ENCODE peak calls at places on chromosomes 12 and 14, in six cellular contexts. One of them, this sample, is unnamed.

GRCh38 chr14:102711207-102711606 is 66.0 kb upstream of the TRAF3 start:
- DNase-seq in upper lobe of right lung: no peak
- DNase-seq in fibroblast of pulmonary artery: no peak
- DNase-seq in anterior cingulate cortex: no peak
- DNase-seq in Panc1: no peak
- DNase-seq in nephron progenitor cell: no peak
- DNase-seq in this sample: no peak

GRCh38 chr12:2682301-2683282 is 112.2 kb upstream of the FKBP4 start:
- DNase-seq in Panc1: no peak
- DNase-seq in anterior cingulate cortex: no peak
- DNase-seq in fibroblast of pulmonary artery: peak; percentile 42
- DNase-seq in nephron progenitor cell: peak; percentile 62
- DNase-seq in upper lobe of right lung: no peak
- DNase-seq in this sample: peak; percentile 9

GRCh38 chr12:6773662-6774351 is 1.5 kb downstream of the LAG3 start:
- DNase-seq in upper lobe of right lung: no peak
- DNase-seq in anterior cingulate cortex: no peak
- DNase-seq in nephron progenitor cell: peak; percentile 58
- DNase-seq in fibroblast of pulmonary artery: no peak
- DNase-seq in Panc1: no peak
- DNase-seq in this sample: no peak

GRCh38 chr12:32522322-32523221 is 123.2 kb downstream of the FGD4 start:
- DNase-seq in anterior cingulate cortex: no peak
- DNase-seq in nephron progenitor cell: no peak
- DNase-seq in fibroblast of pulmonary artery: no peak
- DNase-seq in upper lobe of right lung: no peak
- DNase-seq in Panc1: no peak
- DNase-seq in this sample: no peak

GRCh38 chr12:120944645-120945217 is 33.6 kb upstream of the HNF1A start:
- DNase-seq in anterior cingulate cortex: no peak
- DNase-seq in nephron progenitor cell: peak; percentile 71
- DNase-seq in fibroblast of pulmonary artery: peak; percentile 50
- DNase-seq in upper lobe of right lung: peak; percentile 78
- DNase-seq in Panc1: peak; percentile 8
- DNase-seq in this sample: peak; percentile 10

GRCh38 chr12:25187781-25188180 is 7.2 kb downstream of the DNAI7 start:
- DNase-seq in upper lobe of right lung: no peak
- DNase-seq in nephron progenitor cell: no peak
- DNase-seq in fibroblast of pulmonary artery: peak; percentile 67
- DNase-seq in Panc1: no peak
- DNase-seq in anterior cingulate cortex: no peak
- DNase-seq in this sample: no peak

GRCh38 chr12:131085816-131086591 is 132.3 kb downstream of the ADGRD1 start:
- DNase-seq in nephron progenitor cell: no peak
- DNase-seq in upper lobe of right lung: peak; percentile 54
- DNase-seq in fibroblast of pulmonary artery: no peak
- DNase-seq in Panc1: no peak
- DNase-seq in anterior cingulate cortex: no peak
- DNase-seq in this sample: no peak

GRCh38 chr12:128356547-128356946 is 89.6 kb downstream of the TMEM132C start:
- DNase-seq in Panc1: no peak
- DNase-seq in anterior cingulate cortex: no peak
- DNase-seq in upper lobe of right lung: no peak
- DNase-seq in fibroblast of pulmonary artery: no peak
- DNase-seq in nephron progenitor cell: no peak
- DNase-seq in this sample: no peak

GRCh38 chr12:49295087-49296001 is at the start of gene PRPH:
- DNase-seq in upper lobe of right lung: peak; percentile 66
- DNase-seq in nephron progenitor cell: peak; percentile 62
- DNase-seq in Panc1: no peak
- DNase-seq in anterior cingulate cortex: no peak
- DNase-seq in fibroblast of pulmonary artery: no peak
- DNase-seq in this sample: no peak

GRCh38 chr12:113899844-113900471 is 66.2 kb downstream of the RBM19 start:
- DNase-seq in anterior cingulate cortex: peak; percentile 5
- DNase-seq in fibroblast of pulmonary artery: no peak
- DNase-seq in Panc1: no peak
- DNase-seq in upper lobe of right lung: no peak
- DNase-seq in nephron progenitor cell: no peak
- DNase-seq in this sample: no peak

GRCh38 chr12:131053567-131053966 is 99.9 kb downstream of the ADGRD1 start:
- DNase-seq in anterior cingulate cortex: no peak
- DNase-seq in nephron progenitor cell: no peak
- DNase-seq in upper lobe of right lung: no peak
- DNase-seq in Panc1: no peak
- DNase-seq in fibroblast of pulmonary artery: no peak
- DNase-seq in this sample: no peak

GRCh38 chr12:104456950-104457745 is 400 bp downstream of the CHST11 start:
- DNase-seq in fibroblast of pulmonary artery: peak; percentile 80
- DNase-seq in anterior cingulate cortex: peak; percentile 60
- DNase-seq in nephron progenitor cell: peak; percentile 62
- DNase-seq in Panc1: no peak
- DNase-seq in upper lobe of right lung: peak; percentile 80
- DNase-seq in this sample: no peak

GRCh38 chr12:3896851-3897351 is 23.7 kb upstream of the PARP11 start:
- DNase-seq in upper lobe of right lung: no peak
- DNase-seq in nephron progenitor cell: no peak
- DNase-seq in anterior cingulate cortex: no peak
- DNase-seq in fibroblast of pulmonary artery: no peak
- DNase-seq in Panc1: no peak
- DNase-seq in this sample: no peak

GRCh38 chr12:2958432-2959193 is 584 bp upstream of the TEAD4 start:
- DNase-seq in anterior cingulate cortex: no peak
- DNase-seq in nephron progenitor cell: no peak
- DNase-seq in upper lobe of right lung: peak; percentile 86
- DNase-seq in fibroblast of pulmonary artery: peak; percentile 65
- DNase-seq in Panc1: no peak
- DNase-seq in this sample: no peak

GRCh38 chr14:75793806-75794205 is 132.8 kb downstream of the TTLL5 start:
- DNase-seq in anterior cingulate cortex: no peak
- DNase-seq in Panc1: no peak
- DNase-seq in fibroblast of pulmonary artery: peak; percentile 46
- DNase-seq in upper lobe of right lung: no peak
- DNase-seq in nephron progenitor cell: no peak
- DNase-seq in this sample: no peak

GRCh38 chr12:19273482-19274330 is 144.2 kb downstream of the PLEKHA5 start:
- DNase-seq in fibroblast of pulmonary artery: peak; percentile 97
- DNase-seq in nephron progenitor cell: no peak
- DNase-seq in upper lobe of right lung: no peak
- DNase-seq in Panc1: no peak
- DNase-seq in anterior cingulate cortex: no peak
- DNase-seq in this sample: peak; percentile 97

GRCh38 chr14:88299865-88300264 is 23.2 kb downstream of the KCNK10 start:
- DNase-seq in nephron progenitor cell: no peak
- DNase-seq in upper lobe of right lung: no peak
- DNase-seq in Panc1: no peak
- DNase-seq in fibroblast of pulmonary artery: no peak
- DNase-seq in anterior cingulate cortex: no peak
- DNase-seq in this sample: no peak

GRCh38 chr14:85528882-85529585 is 910 bp upstream of the FLRT2 start:
- DNase-seq in upper lobe of right lung: peak; percentile 7
- DNase-seq in nephron progenitor cell: no peak
- DNase-seq in fibroblast of pulmonary artery: peak; percentile 77
- DNase-seq in anterior cingulate cortex: no peak
- DNase-seq in Panc1: no peak
- DNase-seq in this sample: no peak

GRCh38 chr12:85237320-85237719 is 42.7 kb upstream of the ALX1 start:
- DNase-seq in anterior cingulate cortex: no peak
- DNase-seq in nephron progenitor cell: no peak
- DNase-seq in upper lobe of right lung: no peak
- DNase-seq in Panc1: no peak
- DNase-seq in fibroblast of pulmonary artery: no peak
- DNase-seq in this sample: no peak

GRCh38 chr12:27179399-27180214 is 64.5 kb upstream of the STK38L start:
- DNase-seq in anterior cingulate cortex: no peak
- DNase-seq in Panc1: peak; percentile 82
- DNase-seq in fibroblast of pulmonary artery: peak; percentile 95
- DNase-seq in upper lobe of right lung: no peak
- DNase-seq in nephron progenitor cell: no peak
- DNase-seq in this sample: peak; percentile 68

GRCh38 chr12:95003213-95003920 is at the start of gene NDUFA12:
- DNase-seq in upper lobe of right lung: peak; percentile 98
- DNase-seq in fibroblast of pulmonary artery: peak; percentile 98
- DNase-seq in anterior cingulate cortex: peak; percentile 84
- DNase-seq in Panc1: peak; percentile 78
- DNase-seq in nephron progenitor cell: peak; percentile 95
- DNase-seq in this sample: peak; percentile 82

GRCh38 chr12:31574803-31575573 is 15.9 kb downstream of the DENND5B start:
- DNase-seq in nephron progenitor cell: no peak
- DNase-seq in anterior cingulate cortex: no peak
- DNase-seq in upper lobe of right lung: no peak
- DNase-seq in fibroblast of pulmonary artery: peak; percentile 81
- DNase-seq in Panc1: no peak
- DNase-seq in this sample: no peak

GRCh38 chr12:130026608-130027176 is 122.9 kb upstream of the TMEM132D start:
- DNase-seq in anterior cingulate cortex: no peak
- DNase-seq in fibroblast of pulmonary artery: no peak
- DNase-seq in Panc1: no peak
- DNase-seq in upper lobe of right lung: no peak
- DNase-seq in nephron progenitor cell: peak; percentile 69
- DNase-seq in this sample: no peak

GRCh38 chr14:74425525-74426201 is 347 bp downstream of the SYNDIG1L start:
- DNase-seq in fibroblast of pulmonary artery: peak; percentile 13
- DNase-seq in anterior cingulate cortex: no peak
- DNase-seq in Panc1: no peak
- DNase-seq in nephron progenitor cell: peak; percentile 94
- DNase-seq in upper lobe of right lung: no peak
- DNase-seq in this sample: no peak

GRCh38 chr14:22920697-22921096 is 1.7 kb upstream of the RBM23 start:
- DNase-seq in fibroblast of pulmonary artery: no peak
- DNase-seq in anterior cingulate cortex: no peak
- DNase-seq in nephron progenitor cell: no peak
- DNase-seq in upper lobe of right lung: no peak
- DNase-seq in Panc1: no peak
- DNase-seq in this sample: no peak

GRCh38 chr14:99098199-99098598 is 173.8 kb downstream of the BCL11B start:
- DNase-seq in Panc1: no peak
- DNase-seq in anterior cingulate cortex: no peak
- DNase-seq in upper lobe of right lung: no peak
- DNase-seq in fibroblast of pulmonary artery: no peak
- DNase-seq in nephron progenitor cell: no peak
- DNase-seq in this sample: no peak

GRCh38 chr12:102883204-102883799 is 33.7 kb downstream of the PAH start:
- DNase-seq in fibroblast of pulmonary artery: peak; percentile 28
- DNase-seq in upper lobe of right lung: peak; percentile 73
- DNase-seq in Panc1: peak; percentile 25
- DNase-seq in anterior cingulate cortex: peak; percentile 29
- DNase-seq in nephron progenitor cell: peak; percentile 79
- DNase-seq in this sample: no peak

GRCh38 chr12:71440393-71441349 is 1.1 kb downstream of the LGR5 start:
- DNase-seq in fibroblast of pulmonary artery: peak; percentile 3
- DNase-seq in anterior cingulate cortex: no peak
- DNase-seq in Panc1: no peak
- DNase-seq in nephron progenitor cell: peak; percentile 43
- DNase-seq in upper lobe of right lung: peak; percentile 60
- DNase-seq in this sample: no peak

GRCh38 chr14:75979071-75979571 is 2.7 kb downstream of the TGFB3 start:
- DNase-seq in anterior cingulate cortex: no peak
- DNase-seq in upper lobe of right lung: no peak
- DNase-seq in nephron progenitor cell: peak; percentile 53
- DNase-seq in Panc1: no peak
- DNase-seq in fibroblast of pulmonary artery: peak; percentile 59
- DNase-seq in this sample: no peak